ENCODE peak calls at places on chromosomes 12 and 14, in eight cellular contexts. U is IMR-90; V is naive thymus-derived CD4-positive, alpha-beta T cell; Z is small intestine; T is dorsolateral prefrontal cortex; M is fibroblast of lung; X is left ventricle myocardium inferior; E is CD4-positive, CD25-positive, alpha-beta regulatory T cell. F is an unnamed sample.

GRCh38 chr14:85205875-85206274 is 324.1 kb upstream of the FLRT2 start:
- DNase-seq in U (no peak), V (no peak), Z (no peak), T (no peak), M (no peak), X (no peak), E (no peak), F (no peak)

GRCh38 chr14:99718031-99718810 is 34.1 kb downstream of the CYP46A1 start:
- DNase-seq in U (no peak), V (no peak), Z (no peak), T (no peak), M (no peak), X (no peak), E (no peak), F (no peak)

GRCh38 chr14:24058260-24058950 is 6.6 kb downstream of the CARMIL3 start:
- DNase-seq in U (peak; percentile 64), V (peak; percentile 52), Z (peak; percentile 91), T (peak; percentile 90), M (peak; percentile 39), X (peak; percentile 45), E (no peak), F (peak; percentile 18)

GRCh38 chr12:120710805-120711296 is 593 bp downstream of the UNC119B start:
- DNase-seq in U (no peak), V (peak; percentile 27), Z (no peak), T (no peak), M (peak; percentile 11), X (no peak), E (no peak), F (peak; percentile 22)

GRCh38 chr12:56130876-56131275 is 2.8 kb downstream of the ESYT1 start:
- DNase-seq in U (no peak), V (no peak), Z (no peak), T (no peak), M (no peak), X (no peak), E (no peak), F (no peak)

GRCh38 chr14:68612049-68612448 is 180.8 kb downstream of the ZFP36L1 start:
- DNase-seq in U (peak; percentile 29), V (no peak), Z (peak; percentile 33), T (no peak), M (no peak), X (peak; percentile 45), E (no peak), F (no peak)

GRCh38 chr14:104968541-104969401 is 9.4 kb downstream of the AHNAK2 start:
- DNase-seq in U (no peak), V (no peak), Z (no peak), T (no peak), M (peak; percentile 29), X (no peak), E (no peak), F (no peak)

GRCh38 chr12:97275261-97276197 is 187.1 kb upstream of the RMST start:
- DNase-seq in U (no peak), V (no peak), Z (no peak), T (peak; percentile 75), M (peak; percentile 10), X (no peak), E (no peak), F (peak; percentile 8)

GRCh38 chr12:21371050-21371449 is 1.7 kb upstream of the IAPP start:
- DNase-seq in U (no peak), V (no peak), Z (no peak), T (no peak), M (no peak), X (no peak), E (no peak), F (no peak)

GRCh38 chr14:50600849-50601248 is 40.9 kb downstream of the ATL1 start:
- DNase-seq in U (no peak), V (no peak), Z (no peak), T (no peak), M (peak; percentile 43), X (no peak), E (no peak), F (no peak)

GRCh38 chr12:49261726-49262125 is 3.2 kb upstream of the TUBA1C start:
- DNase-seq in U (peak; percentile 83), V (no peak), Z (no peak), T (no peak), M (peak; percentile 33), X (no peak), E (no peak), F (no peak)

GRCh38 chr12:107553211-107553765 is 132.3 kb upstream of the PWP1 start:
- DNase-seq in U (no peak), V (no peak), Z (no peak), T (no peak), M (no peak), X (no peak), E (no peak), F (no peak)

GRCh38 chr12:105957058-105957457 is 181.7 kb downstream of the NUAK1 start:
- DNase-seq in U (no peak), V (no peak), Z (no peak), T (no peak), M (no peak), X (no peak), E (no peak), F (no peak)

DNA sequence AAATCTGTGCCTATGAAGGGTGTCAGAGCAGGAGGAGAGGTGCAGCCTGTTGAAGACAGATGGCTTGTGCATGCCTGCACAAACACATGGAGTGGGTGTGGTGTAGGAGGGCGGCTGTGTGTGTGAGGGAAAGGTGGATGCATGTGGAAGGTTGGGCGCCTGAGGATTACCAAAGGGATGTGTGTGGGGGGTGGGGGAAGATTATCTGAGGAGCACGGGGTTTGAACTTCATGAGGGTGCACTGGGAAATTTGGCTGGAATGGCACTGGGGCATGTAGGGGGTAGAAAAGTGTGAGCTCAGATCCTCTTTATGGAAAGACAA is 2.7 kb downstream of the NTF3 start:
- DNase-seq in U (no peak), V (no peak), Z (peak; percentile 17), T (no peak), M (no peak), X (no peak), E (no peak), F (no peak)
- H3K27me3 ChIP-seq in U (no peaks in the 10 kb centered on the region), V (no peaks in the 10 kb centered on the region), Z (peaks cover 7% of the 10 kb centered on the region), T (peaks cover 76% of the 10 kb centered on the region), M (peaks cover 7% of the 10 kb centered on the region), X (peaks cover 69% of the 10 kb centered on the region), E (peaks cover 15% of the 10 kb centered on the region), F (peaks cover 8% of the 10 kb centered on the region)

DNA sequence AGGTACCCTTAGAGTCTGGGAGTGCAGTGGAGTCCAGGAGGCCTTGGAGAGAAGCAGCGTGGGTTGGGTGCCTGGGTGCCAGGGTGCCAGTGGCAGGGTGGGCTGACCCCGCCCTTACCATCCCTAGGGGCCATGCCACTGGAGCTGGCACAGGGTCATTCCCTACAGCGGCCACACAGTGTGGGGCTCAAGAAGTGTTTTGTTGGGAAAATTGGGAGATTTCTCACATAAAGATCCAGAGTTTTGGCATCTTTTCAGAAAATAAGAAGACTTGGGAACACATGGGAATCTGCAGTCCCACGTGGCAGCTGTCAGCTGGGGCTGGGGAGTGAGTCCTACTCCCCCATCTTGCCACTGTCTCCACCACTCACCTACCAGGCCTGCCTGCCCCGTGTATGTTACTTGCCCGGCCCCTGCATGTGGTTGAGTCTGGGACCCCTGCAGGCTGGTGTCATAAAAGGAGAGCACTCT is 4.2 kb downstream of the VASH1 start:
- DNase-seq in U (no peak), V (no peak), Z (no peak), T (no peak), M (no peak), X (no peak), E (no peak), F (no peak)
- H3K27me3 ChIP-seq in U (no peaks in the 10 kb centered on the region), V (peaks cover 5% of the 10 kb centered on the region), Z (no peaks in the 10 kb centered on the region), T (no peaks in the 10 kb centered on the region), M (no peaks in the 10 kb centered on the region), X (peaks cover 6% of the 10 kb centered on the region), E (no peaks in the 10 kb centered on the region), F (no peaks in the 10 kb centered on the region)

GRCh38 chr12:3294481-3294911 is 196.5 kb upstream of the PRMT8 start:
- DNase-seq in U (no peak), V (no peak), Z (no peak), T (no peak), M (no peak), X (no peak), E (no peak), F (no peak)

GRCh38 chr12:3296409-3296701 is 194.6 kb upstream of the PRMT8 start:
- DNase-seq in U (no peak), V (no peak), Z (no peak), T (no peak), M (no peak), X (no peak), E (no peak), F (no peak)

GRCh38 chr12:3293446-3294161 is 197.4 kb upstream of the PRMT8 start:
- DNase-seq in U (peak; percentile 55), V (no peak), Z (no peak), T (peak; percentile 40), M (peak; percentile 62), X (no peak), E (no peak), F (no peak)

GRCh38 chr12:3295648-3296408 is 195.2 kb upstream of the PRMT8 start:
- DNase-seq in U (peak; percentile 30), V (no peak), Z (no peak), T (no peak), M (no peak), X (peak; percentile 65), E (no peak), F (peak; percentile 68)

GRCh38 chr12:3295225-3295624 is 195.8 kb upstream of the PRMT8 start:
- DNase-seq in U (no peak), V (no peak), Z (no peak), T (no peak), M (no peak), X (no peak), E (no peak), F (no peak)
- H3K27me3 ChIP-seq in U (no peaks in the 10 kb centered on the region), V (no peaks in the 10 kb centered on the region), Z (no peaks in the 10 kb centered on the region), T (no peaks in the 10 kb centered on the region), M (no peaks in the 10 kb centered on the region), X (no peaks in the 10 kb centered on the region), E (no peaks in the 10 kb centered on the region), F (no peaks in the 10 kb centered on the region)

GRCh38 chr12:130026608-130027176 is 122.9 kb upstream of the TMEM132D start:
- DNase-seq in U (no peak), V (peak; percentile 13), Z (peak; percentile 37), T (peak; percentile 50), M (no peak), X (no peak), E (no peak), F (peak; percentile 22)

GRCh38 chr12:130027798-130028197 is 124.0 kb upstream of the TMEM132D start:
- DNase-seq in U (no peak), V (no peak), Z (no peak), T (no peak), M (no peak), X (no peak), E (no peak), F (no peak)

GRCh38 chr12:130029151-130029550 is 125.3 kb upstream of the TMEM132D start:
- DNase-seq in U (no peak), V (no peak), Z (no peak), T (no peak), M (no peak), X (no peak), E (no peak), F (no peak)

GRCh38 chr12:130031571-130032189 is 127.9 kb upstream of the TMEM132D start:
- DNase-seq in U (no peak), V (peak; percentile 36), Z (peak; percentile 40), T (peak; percentile 79), M (no peak), X (peak; percentile 29), E (no peak), F (peak; percentile 46)

DNA sequence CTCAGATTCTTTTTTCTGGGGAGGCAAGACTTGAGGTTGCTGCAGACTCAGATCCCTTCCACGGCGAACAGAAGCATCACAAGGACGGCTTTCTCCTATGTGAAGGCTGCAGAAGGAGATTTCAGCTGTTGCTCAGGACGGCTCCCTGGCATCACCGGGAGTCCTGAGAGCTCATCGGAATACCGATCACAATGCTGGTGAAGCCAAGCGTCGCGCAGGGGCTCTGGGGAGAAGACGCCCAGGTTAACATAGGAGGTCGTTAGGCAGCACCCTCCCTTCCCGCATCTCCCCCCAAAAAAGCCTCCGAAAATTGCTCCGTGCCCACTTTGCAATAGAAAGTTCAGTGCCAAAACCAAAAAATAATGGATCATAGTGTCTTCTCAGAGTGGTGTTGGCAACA is 127.2 kb upstream of the TMEM132D start:
- DNase-seq in U (no peak), V (no peak), Z (no peak), T (no peak), M (no peak), X (no peak), E (no peak), F (no peak)
- H3K27me3 ChIP-seq in U (no peaks in the 10 kb centered on the region), V (no peaks in the 10 kb centered on the region), Z (peaks cover 4% of the 10 kb centered on the region), T (no peaks in the 10 kb centered on the region), M (no peaks in the 10 kb centered on the region), X (peaks cover 94% of the 10 kb centered on the region), E (no peaks in the 10 kb centered on the region), F (peaks cover 2% of the 10 kb centered on the region)